ENCODE peak calls at places on chromosomes 1 and 21, in five cellular contexts. N, Q, H, B and V are unnamed samples.

GRCh38 chr1:56516539-56517252 is 62.7 kb downstream of the PLPP3 start:
- DNase-seq in Q (peak), B (peak), H (peak), N (peak), V (peak)

GRCh38 chr1:3651939-3652537 is at the start of gene TP73:
- DNase-seq in H (peak), B (peak), Q (no peak), N (peak), V (no peak)

GRCh38 chr1:89781494-89782126 is 39.2 kb upstream of the LRRC8D start:
- DNase-seq in H (no peak), B (no peak), Q (no peak), N (peak), V (no peak)

GRCh38 chr1:98839840-98840239 is 164.8 kb downstream of the PLPPR5 start:
- DNase-seq in Q (peak), H (no peak), N (no peak), B (no peak), V (peak)

GRCh38 chr1:204289280-204289679 is 70.4 kb downstream of the PLEKHA6 start:
- DNase-seq in H (no peak), Q (no peak), B (no peak), N (no peak), V (no peak)

GRCh38 chr1:196951711-196952394 is 8.3 kb downstream of the CFHR2 start:
- DNase-seq in Q (peak), B (no peak), H (no peak), N (peak), V (no peak)

GRCh38 chr1:100785399-100786082 is 66.0 kb downstream of the VCAM1 start:
- DNase-seq in H (peak), B (peak), Q (peak), N (no peak), V (no peak)

GRCh38 chr1:86798608-86799291 is 94.4 kb downstream of the SH3GLB1 start:
- DNase-seq in H (no peak), N (peak), Q (no peak), B (no peak), V (no peak)

GRCh38 chr1:94329986-94330385 is 88.2 kb upstream of the ABCD3 start:
- DNase-seq in H (peak), N (peak), B (peak), Q (peak), V (peak)

GRCh38 chr1:247064309-247064708 is 14.3 kb downstream of the ZNF670 start:
- DNase-seq in B (no peak), N (no peak), H (no peak), Q (no peak), V (no peak)

GRCh38 chr1:57206038-57206437 is 217.8 kb downstream of the DAB1 start:
- DNase-seq in Q (peak), N (no peak), B (no peak), H (peak), V (no peak)

GRCh38 chr1:77139389-77139788 is 79.8 kb downstream of the PIGK start:
- DNase-seq in H (no peak), B (no peak), N (no peak), Q (no peak), V (no peak)

GRCh38 chr1:218718216-218718615 is 373.1 kb downstream of the TGFB2 start:
- DNase-seq in H (no peak), Q (peak), N (no peak), B (no peak), V (no peak)

GRCh38 chr1:14607295-14607694 is 8.8 kb downstream of the KAZN start:
- DNase-seq in H (no peak), N (no peak), B (no peak), Q (no peak), V (no peak)

GRCh38 chr1:53016705-53017104 is 45.3 kb upstream of the PODN start:
- DNase-seq in B (peak), Q (peak), N (no peak), H (no peak), V (peak)

GRCh38 chr1:33348676-33349080 is 27.8 kb upstream of the A3GALT2 start:
- DNase-seq in H (no peak), B (no peak), Q (peak), N (no peak), V (no peak)

GRCh38 chr1:72227667-72228066 is 54.7 kb downstream of the NEGR1 start:
- DNase-seq in N (no peak), H (no peak), Q (no peak), B (no peak), V (no peak)

GRCh38 chr1:155976062-155976912 is 2.1 kb downstream of the ARHGEF2 start:
- DNase-seq in B (peak), N (peak), Q (peak), H (peak), V (peak)

GRCh38 chr1:48869116-48869893 is 92.6 kb upstream of the BEND5 start:
- DNase-seq in B (peak), N (no peak), Q (peak), H (peak), V (peak)

GRCh38 chr21:32764186-32764585 is 7.4 kb downstream of the PAXBP1 start:
- DNase-seq in N (no peak), H (no peak), Q (no peak), B (no peak), V (no peak)

GRCh38 chr1:163068716-163069115 is 445 bp upstream of the RGS4 start:
- DNase-seq in B (peak), H (no peak), N (no peak), Q (peak), V (peak)

GRCh38 chr1:55140137-55140536 is 75.0 kb downstream of the USP24 start:
- DNase-seq in Q (no peak), H (no peak), B (no peak), N (no peak), V (no peak)

GRCh38 chr21:36695283-36695634 is 3.7 kb upstream of the SIM2 start:
- DNase-seq in B (no peak), H (no peak), Q (no peak), N (no peak), V (no peak)

DNA sequence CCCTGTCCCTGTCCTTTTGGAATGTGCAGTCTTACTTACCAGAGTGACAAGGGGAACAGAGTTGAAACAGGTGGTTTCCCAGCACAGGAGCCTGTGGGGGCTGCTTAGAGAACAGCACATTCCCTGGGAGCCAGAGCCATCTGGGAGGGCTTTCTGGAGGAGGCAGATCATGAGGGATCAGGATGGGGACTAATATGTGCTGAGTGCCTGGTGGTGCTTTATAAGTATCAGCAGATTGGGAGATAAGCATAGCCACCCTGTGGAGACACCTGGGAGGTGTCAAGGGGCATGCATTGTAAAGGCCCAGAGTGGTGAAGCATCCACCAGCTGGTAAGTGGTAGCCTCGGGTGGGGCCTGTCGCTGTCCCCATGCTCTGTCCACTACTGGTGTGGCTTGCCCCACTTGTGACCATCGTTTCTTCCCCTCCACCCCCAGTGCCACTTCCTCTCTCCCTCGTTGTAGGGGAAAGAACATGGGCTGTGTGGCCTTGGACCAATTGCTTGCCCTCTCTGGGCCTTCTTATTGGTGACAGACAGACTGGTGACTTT is 9.9 kb upstream of the PADI1 start:
- DNase-seq in N (no peak), B (no peak), H (no peak), Q (no peak), V (no peak)
- TF ChIP-seq CTCF in N (no peak), B (no peak), H (no peak), Q (no peak), V (no peak)

GRCh38 chr1:119040906-119041305 is 52.8 kb upstream of the TBX15 start:
- DNase-seq in Q (peak), N (no peak), H (no peak), B (no peak), V (peak)

GRCh38 chr1:119045091-119045746 is 57.1 kb upstream of the TBX15 start:
- DNase-seq in B (no peak), H (no peak), N (no peak), Q (no peak), V (no peak)

GRCh38 chr1:119038363-119038762 is 50.2 kb upstream of the TBX15 start:
- DNase-seq in B (no peak), Q (no peak), N (peak), H (no peak), V (no peak)

DNA sequence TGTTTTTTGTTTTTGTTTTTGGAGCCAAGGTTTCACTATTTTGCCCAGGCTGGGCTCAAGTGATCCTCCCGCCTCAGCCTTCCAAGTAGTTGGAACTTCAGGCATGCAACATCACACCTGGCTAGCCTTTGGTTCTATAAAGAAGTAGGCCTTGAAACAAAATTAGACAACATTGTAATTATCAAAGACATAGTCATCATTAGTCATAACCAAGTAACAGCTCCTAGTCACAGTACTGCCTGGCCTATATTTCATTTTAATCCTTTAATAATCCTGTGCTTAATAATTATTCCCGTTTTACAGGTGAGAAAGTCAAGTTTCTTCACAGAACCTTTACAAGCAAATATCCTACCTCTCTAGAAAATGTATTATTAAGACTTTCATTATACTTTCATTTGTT is 52.3 kb upstream of the TBX15 start:
- DNase-seq in Q (no peak), H (no peak), B (no peak), N (no peak), V (peak)
- H3K4me3 ChIP-seq in Q (no peak), H (no peak), B (no peak), N (no peak), V (no peak)

GRCh38 chr1:212317916-212318315 is 32.7 kb downstream of the PPP2R5A start:
- DNase-seq in H (no peak), N (no peak), B (peak), Q (no peak), V (no peak)
- TF ChIP-seq CTCF in H (no peak), N (no peak), B (no peak), Q (no peak), V (no peak)

GRCh38 chr1:205978676-205979075 is 24.5 kb downstream of the RAB7B start:
- DNase-seq in N (no peak), H (no peak), B (no peak), Q (no peak), V (no peak)

GRCh38 chr1:205980182-205980830 is 22.9 kb downstream of the RAB7B start:
- DNase-seq in N (no peak), Q (no peak), B (no peak), H (no peak), V (no peak)

GRCh38 chr1:205977348-205978014 is 25.7 kb downstream of the RAB7B start:
- DNase-seq in H (peak), Q (peak), N (peak), B (peak), V (peak)

GRCh38 chr1:205981257-205981656 is 21.9 kb downstream of the RAB7B start:
- DNase-seq in H (no peak), B (no peak), N (no peak), Q (no peak), V (no peak)

DNA sequence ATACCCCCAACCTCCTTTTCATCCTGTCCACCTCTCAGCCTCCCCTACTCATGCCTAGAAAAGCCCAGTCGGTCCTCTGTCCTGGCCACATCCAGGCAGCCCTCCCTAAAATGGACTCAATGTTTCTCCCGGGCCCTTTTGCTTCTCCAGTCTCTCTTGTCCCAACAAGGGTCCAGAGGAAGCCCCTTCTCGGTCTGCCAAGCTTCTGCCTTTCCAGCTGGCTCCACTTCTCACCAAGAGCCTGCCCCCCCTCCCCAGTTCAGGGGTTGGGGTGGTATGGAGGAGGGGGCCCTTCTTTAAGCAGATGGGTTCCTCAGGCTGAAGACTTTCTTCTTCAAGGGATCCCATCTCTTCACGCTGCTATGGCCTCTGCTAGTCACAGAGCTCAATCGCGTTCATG is 23.9 kb downstream of the RAB7B start:
- DNase-seq in H (no peak), Q (no peak), N (no peak), B (no peak), V (no peak)
- H3K4me3 ChIP-seq in H (no peak), Q (no peak), N (no peak), B (no peak), V (no peak)

GRCh38 chr1:79380078-79380477 is 373.5 kb upstream of the ADGRL4 start:
- DNase-seq in B (no peak), H (peak), N (no peak), Q (no peak), V (no peak)
- TF ChIP-seq CTCF in B (peak), H (peak), N (no peak), Q (no peak), V (no peak)

GRCh38 chr1:182807907-182808306 is 18.3 kb downstream of the NPL start:
- DNase-seq in N (no peak), Q (no peak), B (no peak), H (no peak), V (no peak)
- H3K4me3 ChIP-seq in N (no peak), Q (no peak), B (no peak), H (no peak), V (no peak)